ENCODE peak calls at places on chromosomes 4 and X, in five cellular contexts. X is ELF-1, U is kidney glomerular epithelial cell, V is ELR, O is pons. K is an unnamed sample.

GRCh38 chr4:55125087-55125721 is at the start of gene KDR:
- DNase-seq in X (peak), U (no peak), V (peak), O (no peak), K (peak)

GRCh38 chr4:38730830-38731646 is 51.8 kb downstream of the TLR10 start:
- DNase-seq in X (peak), U (peak), V (peak), O (peak), K (peak)

GRCh38 chr4:58061967-58062366 is 951.8 kb upstream of the IGFBP7 start:
- DNase-seq in X (no peak), U (no peak), V (peak), O (peak), K (peak)

GRCh38 chrX:133337250-133337649 is 78.0 kb downstream of the GPC4 start:
- DNase-seq in X (no peak), U (no peak), V (no peak), O (no peak), K (peak)

GRCh38 chr4:128357286-128357685 is 69.7 kb upstream of the PGRMC2 start:
- DNase-seq in X (no peak), U (no peak), V (no peak), O (no peak), K (no peak)

GRCh38 chr4:73705056-73705432 is 35.3 kb upstream of the CXCL8 start:
- DNase-seq in X (no peak), U (peak), V (peak), O (no peak), K (peak)

GRCh38 chr4:182560358-182560757 is 317.2 kb downstream of the TENM3 start:
- DNase-seq in X (peak), U (peak), V (peak), O (no peak), K (no peak)

GRCh38 chr4:184968784-184969201 is 49.5 kb upstream of the HELT start:
- DNase-seq in X (no peak), U (no peak), V (no peak), O (no peak), K (peak)

GRCh38 chr4:1300466-1301455 is 11.1 kb downstream of the MAEA start:
- DNase-seq in X (no peak), U (peak), V (peak), O (peak), K (peak)

GRCh38 chr4:71595576-71596108 is 188.2 kb downstream of the GC start:
- DNase-seq in X (no peak), U (no peak), V (no peak), O (no peak), K (peak)

GRCh38 chr4:46270986-46271596 is 118.8 kb downstream of the GABRA2 start:
- DNase-seq in X (no peak), U (peak), V (peak), O (peak), K (peak)

GRCh38 chr4:98446499-98447375 is 185.6 kb downstream of the RAP1GDS1 start:
- DNase-seq in X (no peak), U (peak), V (no peak), O (no peak), K (peak)

GRCh38 chrX:9133426-9133825 is 99.5 kb upstream of the FAM9B start:
- DNase-seq in X (no peak), U (peak), V (peak), O (no peak), K (peak)

GRCh38 chr4:37653601-37654000 is 32.6 kb downstream of the RELL1 start:
- DNase-seq in X (peak), U (no peak), V (peak), O (no peak), K (peak)